ENCODE peak calls at places on chromosomes 11 and 22, in seven cellular contexts. D is stimulated activated CD8-positive, alpha-beta memory T cell treated with anti-CD3 and anti-CD28 coated beads, Interleukin-4, amount 100 ng/mL, for 48 hours; H is activated CD8-positive, alpha-beta memory T cell treated with anti-CD3 and anti-CD28 coated beads for 1 hour; M is RKO; A is endodermal cell; F is CD4-positive, CD25-positive, alpha-beta regulatory T cell; B is lower leg skin. J is an unnamed sample.

GRCh38 chr11:120108154-120108784 is 29.6 kb downstream of the TRIM29 start:
- DNase-seq in D (peak; percentile 82), A (peak; percentile 94), M (peak; percentile 31), H (peak; percentile 12), F (peak; percentile 26), B (peak; percentile 94), J (no peak)

GRCh38 chr22:32951807-32952153 is 106.4 kb downstream of the SYN3 start:
- DNase-seq in B (no peak), H (no peak), A (no peak), M (no peak), D (no peak), F (no peak), J (no peak)

GRCh38 chr22:17754233-17754925 is 19.9 kb downstream of the BID start:
- DNase-seq in A (peak; percentile 73), F (peak; percentile 24), H (no peak), B (no peak), D (no peak), M (no peak), J (no peak)

GRCh38 chr11:2694995-2695939 is 4.5 kb downstream of the KCNQ1OT1 start:
- DNase-seq in A (peak; percentile 23), F (no peak), B (peak; percentile 50), M (no peak), H (no peak), D (no peak), J (no peak)

GRCh38 chr22:46674906-46675305 is 54.7 kb downstream of the GRAMD4 start:
- DNase-seq in B (no peak), D (peak; percentile 40), H (no peak), A (no peak), F (peak; percentile 19), M (no peak), J (no peak)

GRCh38 chr22:20087319-20088262 is 7.5 kb downstream of the DGCR8 start:
- DNase-seq in A (no peak), H (no peak), F (no peak), D (no peak), M (no peak), B (no peak), J (no peak)

GRCh38 chr11:111983187-111983986 is 41.8 kb upstream of the DLAT start:
- DNase-seq in D (no peak), M (no peak), B (no peak), F (no peak), H (no peak), A (peak; percentile 92), J (no peak)

GRCh38 chr22:37331811-37332536 is 49.7 kb downstream of the CYTH4 start:
- DNase-seq in F (no peak), H (no peak), A (no peak), D (no peak), M (no peak), B (no peak), J (no peak)

GRCh38 chr22:37680191-37680851 is 4.9 kb downstream of the LGALS1 start:
- DNase-seq in D (no peak), B (no peak), F (no peak), M (no peak), H (no peak), A (no peak), J (no peak)

GRCh38 chr22:35782504-35782903 is 64.8 kb downstream of the APOL5 start:
- DNase-seq in H (no peak), D (no peak), A (no peak), F (no peak), M (no peak), B (no peak), J (no peak)

GRCh38 chr11:19868871-19869270 is 156.2 kb downstream of the NAV2 start:
- DNase-seq in B (no peak), D (no peak), F (no peak), H (no peak), A (no peak), M (no peak), J (no peak)

GRCh38 chr11:62669420-62670161 is 1.9 kb upstream of the UQCC3 start:
- DNase-seq in D (no peak), M (peak; percentile 57), B (no peak), A (peak; percentile 55), F (no peak), H (no peak), J (no peak)

GRCh38 chr11:12306830-12307229 is 70.5 kb upstream of the PARVA start:
- DNase-seq in D (no peak), M (no peak), A (no peak), H (no peak), B (no peak), F (no peak), J (no peak)

GRCh38 chr11:78812513-78813293 is 238.0 kb upstream of the NARS2 start:
- DNase-seq in B (no peak), F (no peak), D (no peak), M (no peak), H (no peak), A (peak; percentile 68), J (no peak)

GRCh38 chr11:12149672-12150225 is 39.4 kb downstream of the MICAL2 start:
- DNase-seq in D (peak; percentile 74), A (no peak), F (no peak), B (no peak), M (no peak), H (no peak), J (no peak)

GRCh38 chr22:45718391-45718790 is 46.8 kb downstream of the ATXN10 start:
- DNase-seq in M (no peak), F (no peak), H (no peak), A (no peak), B (no peak), D (no peak), J (no peak)

GRCh38 chr22:43170131-43170480 is 16.8 kb downstream of the TTLL12 start:
- DNase-seq in F (no peak), H (no peak), B (no peak), M (no peak), D (no peak), A (no peak), J (no peak)

GRCh38 chr22:40997485-40997884 is 46.3 kb downstream of the RBX1 start:
- DNase-seq in M (no peak), F (no peak), A (no peak), H (no peak), B (no peak), D (no peak), J (no peak)